ENCODE peak calls at places on chromosomes 2 and 18, in four cellular contexts. U is PC-9, D is SK-N-SH, R is OCI-LY7. L is an unnamed sample. For H3K9me2 and H3K9me3, the result is how much of the 10 kb centered on the place peaks cover.

GRCh38 chr18:9612989-9613388 is 1.4 kb downstream of the PPP4R1 start:
- DNase-seq in U (no peak), D (no peak), R (peak), L (no peak)

GRCh38 chr2:46749042-46749461 is 166.6 kb downstream of the MCFD2 start:
- DNase-seq in U (no peak), D (no peak), R (no peak), L (no peak)

GRCh38 chr2:48249093-48249492 is 280.9 kb upstream of the STON1 start:
- DNase-seq in U (no peak), D (no peak), R (no peak), L (no peak)

GRCh38 chr18:36942264-36942663 is 113.3 kb downstream of the KIAA1328 start:
- DNase-seq in U (no peak), D (peak), R (peak), L (peak)

GRCh38 chr2:85729825-85730510 is 23.8 kb upstream of the ATOH8 start:
- DNase-seq in U (no peak), D (no peak), R (no peak), L (no peak)

GRCh38 chr18:75107196-75107930 is 101.6 kb downstream of the PTGR3 start:
- DNase-seq in U (no peak), D (no peak), R (no peak), L (no peak)

GRCh38 chr18:12516049-12516677 is 108.4 kb downstream of the PRELID3A start:
- DNase-seq in U (no peak), D (no peak), R (no peak), L (no peak)

GRCh38 chr2:84938194-84938879 is 32.6 kb upstream of the KCMF1 start:
- DNase-seq in U (peak), D (no peak), R (no peak), L (no peak)

GRCh38 chr2:54983345-54984235 is 66.7 kb downstream of the RTN4 start:
- DNase-seq in U (no peak), D (no peak), R (no peak), L (no peak)

GRCh38 chr2:100616841-100617390 is 54.1 kb downstream of the PDCL3 start:
- DNase-seq in U (no peak), D (no peak), R (no peak), L (no peak)

GRCh38 chr2:42962521-42962953 is 170.2 kb upstream of the HAAO start:
- DNase-seq in U (no peak), D (no peak), R (peak), L (no peak)

GRCh38 chr2:215137741-215138340 is 585 bp downstream of the ABCA12 start:
- DNase-seq in U (peak), D (peak), R (no peak), L (no peak)

GRCh38 chr2:42164046-42164445 is 5.1 kb upstream of the EML4 start:
- DNase-seq in U (no peak), D (no peak), R (no peak), L (no peak)

GRCh38 chr2:69100220-69100723 is 87.3 kb downstream of the ANTXR1 start:
- DNase-seq in U (no peak), D (no peak), R (no peak), L (no peak)

GRCh38 chr18:64082054-64082453 is 66.8 kb downstream of the LINC00305 start:
- DNase-seq in U (no peak), D (no peak), R (no peak), L (peak)

GRCh38 chr2:203126971-203127370 is 111.8 kb upstream of the CYP20A1 start:
- DNase-seq in U (no peak), D (no peak), R (no peak), L (no peak)

GRCh38 chr2:239544141-239544800 is 143.5 kb upstream of the HDAC4 start:
- DNase-seq in U (no peak), D (no peak), R (no peak), L (no peak)

GRCh38 chr18:60117321-60117720 is 217.5 kb downstream of the PMAIP1 start:
- DNase-seq in U (no peak), D (no peak), R (no peak), L (no peak)

GRCh38 chr18:33181016-33181415 is 259.5 kb downstream of the CCDC178 start:
- DNase-seq in U (no peak), D (no peak), R (no peak), L (no peak)

GRCh38 chr2:60466161-60466702 is 87.2 kb downstream of the BCL11A start:
- DNase-seq in U (no peak), D (no peak), R (no peak), L (no peak)

GRCh38 chr2:175766880-175767279 is 235.2 kb downstream of the LNPK start:
- DNase-seq in U (no peak), D (no peak), R (no peak), L (no peak)

GRCh38 chr2:3465844-3466481 is 53.4 kb downstream of the ADI1 start:
- DNase-seq in U (peak), D (no peak), R (no peak), L (no peak)

GRCh38 chr2:226030369-226031077 is 631.0 kb downstream of the NYAP2 start:
- DNase-seq in U (no peak), D (peak), R (no peak), L (no peak)

GRCh38 chr2:122179492-122180070 is 424.1 kb downstream of the TSN start:
- DNase-seq in U (no peak), D (no peak), R (no peak), L (no peak)

GRCh38 chr2:131105950-131106801 is 1.0 kb downstream of the PLEKHB2 start:
- DNase-seq in U (peak), D (peak), R (peak), L (peak)

GRCh38 chr18:45879681-45880655 is 54.5 kb downstream of the SIGLEC15 start:
- DNase-seq in U (peak), D (peak), R (peak), L (peak)

GRCh38 chr2:31297751-31298150 is 63.8 kb downstream of the EHD3 start:
- DNase-seq in U (no peak), D (no peak), R (peak), L (peak)

GRCh38 chr2:61254536-61254935 is 92.5 kb downstream of the C2orf74 start:
- DNase-seq in U (no peak), D (no peak), R (no peak), L (no peak)

GRCh38 chr2:98560256-98560771 is 48.0 kb downstream of the COA5 start:
- DNase-seq in U (peak), D (no peak), R (no peak), L (no peak)

GRCh38 chr2:144364988-144365738 is 154.8 kb downstream of the ZEB2 start:
- DNase-seq in U (no peak), D (no peak), R (no peak), L (no peak)

GRCh38 chr2:37774976-37775907 is 103.8 kb upstream of the CDC42EP3 start:
- DNase-seq in U (peak), D (no peak), R (no peak), L (no peak)

GRCh38 chr18:741931-742512 is 29.6 kb upstream of the ENOSF1 start:
- DNase-seq in U (no peak), D (peak), R (peak), L (peak)

GRCh38 chr2:151688719-151689118 is 45.6 kb downstream of the NEB start:
- DNase-seq in U (no peak), D (no peak), R (no peak), L (no peak)

GRCh38 chr2:38146302-38146916 is 70.5 kb upstream of the CYP1B1 start:
- DNase-seq in U (peak), D (no peak), R (no peak), L (no peak)

GRCh38 chr2:211516537-211516936 is 960.1 kb downstream of the CPS1 start:
- DNase-seq in U (no peak), D (no peak), R (no peak), L (no peak)

GRCh38 chr2:211514049-211514448 is 957.6 kb downstream of the CPS1 start:
- DNase-seq in U (no peak), D (no peak), R (no peak), L (no peak)

GRCh38 chr2:211512746-211513145 is 956.3 kb downstream of the CPS1 start:
- DNase-seq in U (no peak), D (no peak), R (no peak), L (no peak)
- H3K9me2 ChIP-seq in U (under half), D (under half), R (under half), L (under half)

GRCh38 chr18:24276994-24277393 is 120.6 kb downstream of the OSBPL1A start:
- DNase-seq in U (no peak), D (peak), R (no peak), L (no peak)
- H3K9me3 ChIP-seq in U (under half), D (under half), R (under half), L (under half)

GRCh38 chr2:7994397-7994951 is 687.4 kb upstream of the ID2 start:
- DNase-seq in U (no peak), D (peak), R (no peak), L (no peak)

GRCh38 chr2:7986431-7986830 is 695.4 kb upstream of the ID2 start:
- DNase-seq in U (no peak), D (no peak), R (no peak), L (no peak)

GRCh38 chr2:7988440-7988839 is 693.4 kb upstream of the ID2 start:
- DNase-seq in U (no peak), D (no peak), R (no peak), L (no peak)

GRCh38 chr2:7992612-7993596 is 689.0 kb upstream of the ID2 start:
- DNase-seq in U (no peak), D (peak), R (no peak), L (no peak)

GRCh38 chr2:7989823-7990222 is 692.0 kb upstream of the ID2 start:
- DNase-seq in U (no peak), D (no peak), R (no peak), L (no peak)
- H3K9me2 ChIP-seq in U (under half), D (under half), R (under half), L (under half)

DNA sequence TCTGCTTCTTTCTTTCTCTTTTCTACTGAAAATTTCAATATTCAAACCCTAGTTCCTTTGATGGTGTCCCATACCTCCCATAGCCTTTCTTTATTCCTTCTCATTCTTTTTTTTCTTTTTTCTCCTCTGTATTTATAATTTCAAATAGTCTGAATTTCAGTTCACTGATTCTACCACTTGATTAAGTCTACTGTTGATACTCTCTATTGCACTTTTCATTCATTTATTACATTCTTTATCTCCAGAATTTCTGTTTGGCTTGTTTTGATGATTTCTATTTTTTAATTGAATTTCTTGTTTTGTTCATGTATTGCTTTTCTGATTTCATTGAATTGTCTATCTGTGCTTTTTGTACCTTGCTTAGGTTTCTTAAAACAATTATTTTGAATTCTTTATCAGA is 111.9 kb upstream of the VRK2 start:
- DNase-seq in U (no peak), D (no peak), R (no peak), L (no peak)
- H3K9me3 ChIP-seq in U (under half), D (under half), R (under half), L (under half)

GRCh38 chr2:128639693-128640092 is 321.0 kb upstream of the HS6ST1 start:
- DNase-seq in U (no peak), D (no peak), R (no peak), L (peak)
- H3K9me2 ChIP-seq in U (under half), D (under half), R (under half), L (under half)

DNA sequence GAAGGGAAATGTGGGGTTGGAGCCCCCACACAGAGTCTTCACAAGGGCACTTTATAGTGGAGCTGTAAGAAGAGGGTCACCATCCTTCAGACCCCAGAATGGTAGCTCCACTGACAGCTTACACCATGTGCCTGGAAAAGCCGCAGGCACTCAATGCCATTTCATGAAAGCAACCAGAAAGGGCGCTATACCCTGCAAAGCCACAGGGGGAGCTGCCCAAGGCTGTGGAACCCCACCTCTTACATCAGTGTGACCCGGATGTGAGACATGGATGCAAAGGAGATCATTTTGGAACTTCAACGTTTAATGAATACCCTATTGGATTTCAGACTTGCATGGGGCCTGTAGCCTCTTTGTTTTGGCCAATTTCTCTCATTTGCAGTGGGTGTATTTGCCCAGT is 694.7 kb downstream of the CBLN2 start:
- DNase-seq in U (no peak), D (no peak), R (no peak), L (peak)
- H3K9me3 ChIP-seq in U (under half), D (under half), R (under half), L (half or more)

GRCh38 chr2:217654173-217654572 is 348.6 kb downstream of the TNS1 start:
- DNase-seq in U (peak), D (no peak), R (no peak), L (no peak)
- H3K9me2 ChIP-seq in U (under half), D (under half), R (under half), L (under half)

GRCh38 chr2:6845312-6845711 is 20.4 kb downstream of the CMPK2 start:
- DNase-seq in U (no peak), D (no peak), R (peak), L (peak)
- H3K9me3 ChIP-seq in U (under half), D (under half), R (under half), L (under half)

GRCh38 chr2:7987992-7988391 is 693.9 kb upstream of the ID2 start:
- DNase-seq in U (no peak), D (no peak), R (no peak), L (no peak)
- H3K9me2 ChIP-seq in U (under half), D (under half), R (under half), L (under half)

DNA sequence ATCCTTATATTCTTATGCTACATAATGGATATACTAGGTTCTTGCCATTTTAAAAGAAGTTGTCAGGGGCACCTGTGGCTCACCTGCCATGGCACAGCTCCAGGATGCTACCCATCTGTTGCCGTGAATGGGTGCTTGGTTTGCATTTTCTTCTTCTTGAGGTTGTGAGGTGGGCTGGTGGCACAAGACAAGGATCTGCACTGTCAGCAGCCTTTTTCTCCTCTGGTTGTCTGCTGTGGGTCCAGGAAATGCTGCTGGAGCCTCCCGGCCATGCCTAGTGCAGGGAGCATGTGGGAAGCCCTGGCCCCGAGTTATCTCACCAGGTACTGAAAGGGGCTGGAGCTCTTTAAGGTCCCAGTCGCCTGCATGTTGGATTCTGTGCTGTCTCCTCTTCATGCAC is 2.6 kb downstream of the IL1R1 start:
- DNase-seq in U (no peak), D (no peak), R (no peak), L (no peak)
- H3K9me3 ChIP-seq in U (under half), D (under half), R (under half), L (under half)

L was measured in Karpas-422.